ENCODE peak calls at places on chromosomes 16 and 17, in four cellular contexts. B is HepG2, W is A549, J is H1. K is an unnamed sample.

GRCh38 chr17:14622622-14623101 is 321.8 kb downstream of the HS3ST3B1 start:
- DNase-seq in J (no peak), W (no peak), B (no peak), K (no peak)

GRCh38 chr17:68135141-68135887 is 99.8 kb downstream of the KPNA2 start:
- DNase-seq in W (no peak), J (no peak), B (no peak), K (no peak)

GRCh38 chr16:52578007-52578828 is 31.3 kb upstream of the TOX3 start:
- DNase-seq in W (peak), B (peak), J (no peak), K (no peak)

GRCh38 chr16:16001856-16002255 is 52.4 kb downstream of the ABCC1 start:
- DNase-seq in J (no peak), B (no peak), W (no peak), K (no peak)

GRCh38 chr17:57463103-57463885 is 207.0 kb downstream of the MSI2 start:
- DNase-seq in W (peak), B (peak), J (no peak), K (peak)

GRCh38 chr17:77696151-77696719 is 262.3 kb upstream of the TNRC6C start:
- DNase-seq in B (no peak), W (no peak), J (no peak), K (no peak)

GRCh38 chr17:57943140-57943539 is 12.1 kb downstream of the CUEDC1 start:
- DNase-seq in J (no peak), B (no peak), W (no peak), K (no peak)

GRCh38 chr17:72158895-72159885 is 38.4 kb downstream of the SOX9 start:
- DNase-seq in B (peak), J (no peak), W (no peak), K (no peak)

GRCh38 chr17:59357219-59357699 is 25.8 kb downstream of the YPEL2 start:
- DNase-seq in J (no peak), B (no peak), W (no peak), K (no peak)

GRCh38 chr16:48385272-48385953 is at the start of gene SIAH1:
- DNase-seq in B (peak), J (peak), W (peak), K (peak)

GRCh38 chr16:83911290-83911689 is 12.4 kb downstream of the MLYCD start:
- DNase-seq in W (no peak), B (no peak), J (no peak), K (no peak)

GRCh38 chr16:15521758-15522509 is 87.5 kb downstream of the BMERB1 start:
- DNase-seq in J (no peak), B (no peak), W (no peak), K (peak)

GRCh38 chr16:65355706-65356105 is 233.8 kb upstream of the CDH11 start:
- DNase-seq in W (no peak), J (no peak), B (no peak), K (no peak)

GRCh38 chr17:74452027-74452840 is 14.2 kb upstream of the CD300A start:
- DNase-seq in W (no peak), J (no peak), B (no peak), K (no peak)

GRCh38 chr16:69818811-69819587 is 56.9 kb downstream of the WWP2 start:
- DNase-seq in J (no peak), B (no peak), W (no peak), K (no peak)

GRCh38 chr17:68455756-68456528 is 1.4 kb downstream of the WIPI1 start:
- DNase-seq in W (peak), B (peak), J (no peak), K (no peak)

GRCh38 chr16:64051826-64052225 is 1070.0 kb downstream of the CDH11 start:
- DNase-seq in B (peak), J (no peak), W (no peak), K (no peak)

GRCh38 chr17:27810211-27810901 is 10.0 kb upstream of the NOS2 start:
- DNase-seq in J (no peak), W (no peak), B (no peak), K (no peak)

GRCh38 chr16:71421911-71422310 is 19.9 kb downstream of the TLE7 start:
- DNase-seq in W (peak), J (peak), B (peak), K (peak)

GRCh38 chr17:2192367-2193028 is 111.1 kb downstream of the SMG6 start:
- DNase-seq in B (no peak), W (peak), J (no peak), K (peak)

GRCh38 chr17:53142890-53143289 is 679.8 kb upstream of the KIF2B start:
- DNase-seq in W (peak), B (no peak), J (no peak), K (no peak)

GRCh38 chr16:58426095-58426494 is 33.8 kb downstream of the GINS3 start:
- DNase-seq in W (no peak), J (no peak), B (no peak), K (no peak)

GRCh38 chr17:81333626-81334368 is 38.7 kb upstream of the SLC38A10 start:
- DNase-seq in J (no peak), W (no peak), B (no peak), K (no peak)

GRCh38 chr17:2947588-2947950 is 115.8 kb downstream of the OR1D5 start:
- DNase-seq in J (no peak), B (no peak), W (no peak), K (no peak)

GRCh38 chr17:48592592-48592991 is 987 bp downstream of the HOXB5 start:
- DNase-seq in W (no peak), B (no peak), J (no peak), K (no peak)

GRCh38 chr17:58303981-58304734 is 23.4 kb upstream of the MPO start:
- DNase-seq in B (peak), J (peak), W (peak), K (peak)

GRCh38 chr17:68580236-68580903 is 20.8 kb downstream of the FAM20A start:
- DNase-seq in W (no peak), B (peak), J (no peak), K (no peak)

GRCh38 chr17:76292567-76292966 is 15.5 kb downstream of the QRICH2 start:
- DNase-seq in J (no peak), W (no peak), B (no peak), K (no peak)

GRCh38 chr16:23807028-23807427 is 28.8 kb upstream of the PRKCB start:
- DNase-seq in B (no peak), W (no peak), J (no peak), K (no peak)

GRCh38 chr16:52597073-52597771 is 50.3 kb upstream of the TOX3 start:
- DNase-seq in B (no peak), W (no peak), J (no peak), K (no peak)

GRCh38 chr16:47712276-47713224 is 251.4 kb downstream of the PHKB start:
- DNase-seq in B (no peak), W (no peak), J (no peak), K (peak)

GRCh38 chr16:57663917-57664661 is 4.0 kb upstream of the ADGRG3 start:
- DNase-seq in J (no peak), W (no peak), B (peak), K (no peak)

GRCh38 chr17:286571-286970 is 66.0 kb downstream of the RPH3AL start:
- DNase-seq in B (no peak), W (no peak), J (peak), K (no peak)

GRCh38 chr16:88331989-88332920 is 50.5 kb upstream of the ZNF469 start:
- DNase-seq in J (no peak), B (no peak), W (peak), K (no peak)

GRCh38 chr17:31134526-31134925 is 39.7 kb downstream of the NF1 start:
- DNase-seq in J (no peak), B (no peak), W (no peak), K (no peak)
- TF ChIP-seq HDAC2 in J (no peak), B (no peak), W (no peak), K (no peak)

DNA sequence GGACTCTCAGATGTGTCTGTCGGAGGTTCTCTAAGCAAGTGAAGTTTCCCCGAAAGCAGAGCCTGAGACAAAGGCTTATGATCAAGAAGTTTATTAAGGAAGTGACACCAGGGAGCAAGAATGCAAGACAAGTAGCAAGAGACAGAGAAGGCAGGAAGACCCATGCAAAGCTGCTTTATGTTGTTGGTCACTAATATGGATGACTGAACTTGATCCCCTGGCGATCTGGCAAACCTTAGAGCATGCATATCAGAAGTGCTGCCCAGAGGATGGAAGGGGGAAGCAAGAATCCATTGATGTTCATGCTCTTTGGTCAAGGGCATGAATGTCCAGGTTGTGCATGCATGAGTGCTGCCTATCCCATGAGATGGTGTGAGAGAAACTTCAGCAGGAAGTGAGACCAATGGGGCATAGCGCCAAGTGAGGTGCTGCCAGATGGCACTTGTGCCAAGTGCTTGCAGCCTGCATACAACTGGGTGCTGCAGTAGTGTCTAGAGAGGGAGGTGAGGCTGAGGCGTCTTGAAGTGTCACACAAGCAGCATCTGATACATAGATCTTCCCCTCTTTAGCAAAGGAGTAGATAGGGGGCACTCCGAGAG is 176.5 kb downstream of the SALL1 start:
- DNase-seq in J (no peak), W (no peak), B (no peak), K (no peak)
- TF ChIP-seq EP300 in J (no peak), W (no peak), B (no peak), K (no peak)

GRCh38 chr17:60971515-60972369 is 294.1 kb downstream of the BCAS3 start:
- DNase-seq in W (peak), B (peak), J (peak), K (peak)
- TF ChIP-seq HDAC2 in W (no peak), B (no peak), J (no peak), K (no peak)

GRCh38 chr17:42653179-42654124 is 5.6 kb upstream of the TUBG2 start:
- DNase-seq in W (no peak), J (peak), B (no peak), K (peak)

GRCh38 chr17:42657824-42658588 is 1.1 kb upstream of the TUBG2 start:
- DNase-seq in J (no peak), W (no peak), B (no peak), K (no peak)

GRCh38 chr17:42660692-42661345 is 1.7 kb downstream of the TUBG2 start:
- DNase-seq in W (peak), B (no peak), J (no peak), K (no peak)

GRCh38 chr17:42655528-42655927 is 3.6 kb upstream of the TUBG2 start:
- DNase-seq in B (no peak), W (no peak), J (no peak), K (no peak)

DNA sequence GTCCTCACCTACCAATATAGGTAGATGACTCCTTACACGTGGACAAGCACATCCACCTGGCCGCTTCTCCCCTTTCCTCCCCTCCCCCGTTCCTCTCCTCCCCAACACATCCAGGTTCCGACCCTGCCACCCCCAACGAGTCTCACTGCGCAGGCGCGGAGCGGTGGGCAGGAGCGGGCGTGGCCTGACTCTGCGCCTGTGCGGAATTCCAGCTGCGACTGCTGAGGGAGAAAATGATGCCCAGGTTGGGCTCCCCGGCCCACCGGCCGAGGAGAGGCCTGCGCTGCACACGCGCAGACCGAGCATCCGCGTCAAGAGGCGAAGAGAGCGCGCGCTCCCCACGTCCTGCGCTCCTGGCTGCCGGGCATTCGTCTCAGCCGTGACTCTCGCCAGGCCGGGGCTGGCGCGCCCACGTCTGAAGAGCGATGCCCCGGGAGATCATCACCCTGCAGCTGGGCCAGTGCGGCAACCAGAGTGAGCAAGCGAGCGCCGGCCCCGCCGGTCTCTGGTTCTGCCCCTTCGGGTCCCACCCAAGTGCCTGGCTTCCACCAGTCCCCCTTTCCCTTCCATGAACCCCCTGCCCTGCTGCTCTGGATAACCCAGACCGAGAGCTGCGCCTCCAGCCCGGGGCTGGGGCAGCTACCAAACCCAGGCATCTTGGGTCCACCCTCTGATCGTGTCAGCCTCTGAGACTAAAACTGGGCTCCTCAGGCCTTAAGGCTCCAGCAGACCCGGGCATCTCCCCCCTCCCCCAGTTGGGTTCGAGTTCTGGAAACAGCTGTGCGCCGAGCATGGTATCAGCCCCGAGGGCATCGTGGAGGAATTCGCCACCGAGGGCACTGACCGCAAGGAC is at the start of gene TUBG2:
- DNase-seq in W (peak), B (peak), J (peak), K (no peak)
- TF ChIP-seq EP300 in W (no peak), B (peak), J (no peak), K (no peak)

DNA sequence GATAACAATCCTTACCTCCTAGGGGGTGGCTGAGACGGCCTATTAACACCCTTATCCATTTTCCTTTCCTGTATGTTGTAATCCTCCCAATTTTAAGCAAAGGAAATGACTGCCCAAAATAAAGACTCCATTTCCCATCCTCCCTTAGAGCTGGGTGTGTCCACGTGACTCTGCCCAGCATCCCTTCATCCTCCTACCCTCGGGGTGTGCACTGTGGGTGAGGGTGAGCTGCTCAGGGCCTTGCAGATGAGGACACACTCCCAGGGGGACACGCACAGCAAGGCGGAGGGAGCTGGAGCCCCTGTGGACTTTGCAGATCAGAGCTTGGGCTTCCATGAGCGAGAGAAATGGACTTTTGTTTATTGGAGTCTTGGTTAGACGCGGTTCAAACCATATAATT is 186.8 kb downstream of the IRF8 start:
- DNase-seq in W (no peak), B (no peak), J (no peak), K (no peak)
- TF ChIP-seq HDAC2 in W (no peak), B (no peak), J (no peak), K (no peak)

GRCh38 chr17:65320856-65321255 is 183.7 kb downstream of the RGS9 start:
- DNase-seq in B (no peak), J (no peak), W (no peak), K (no peak)
- TF ChIP-seq EP300 in B (no peak), J (no peak), W (no peak), K (no peak)

GRCh38 chr16:12159672-12160071 is 183.1 kb downstream of the SNX29 start:
- DNase-seq in W (no peak), B (no peak), J (no peak), K (no peak)

GRCh38 chr16:12157510-12158093 is 181.1 kb downstream of the SNX29 start:
- DNase-seq in J (no peak), B (peak), W (no peak), K (no peak)

GRCh38 chr16:12160249-12160648 is 183.7 kb downstream of the SNX29 start:
- DNase-seq in J (no peak), W (no peak), B (no peak), K (no peak)

GRCh38 chr16:12158428-12158827 is 181.9 kb downstream of the SNX29 start:
- DNase-seq in W (no peak), B (no peak), J (no peak), K (no peak)

DNA sequence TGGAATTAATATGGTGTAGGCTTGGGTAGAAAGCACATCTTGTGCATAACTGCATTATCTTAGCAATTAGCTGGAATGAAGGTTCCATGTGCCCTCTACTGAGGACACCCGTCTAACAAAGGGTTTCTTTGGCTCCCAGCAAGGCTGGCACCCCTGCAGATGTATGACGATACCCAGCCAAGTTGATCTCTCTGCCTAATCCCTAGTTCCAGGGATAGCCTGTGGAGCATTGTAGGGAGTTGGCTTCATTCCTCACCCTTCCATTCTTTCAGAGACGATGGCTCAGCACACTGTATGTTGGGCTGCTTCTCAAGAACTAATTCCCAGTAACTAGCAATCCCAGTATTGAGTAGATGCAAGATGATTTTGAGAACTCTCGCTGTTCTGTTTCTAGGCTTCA is 182.5 kb downstream of the SNX29 start:
- DNase-seq in W (no peak), B (no peak), J (no peak), K (no peak)
- TF ChIP-seq HDAC2 in W (no peak), B (no peak), J (no peak), K (no peak)

GRCh38 chr16:75464130-75464918 is at the start of gene TMEM170A:
- DNase-seq in J (peak), B (peak), W (peak), K (peak)
- TF ChIP-seq EP300 in J (no peak), B (peak), W (no peak), K (peak)

K was measured in K562.